ENCODE peak calls at places on chromosomes 12 and 14, in four cellular contexts. One of them, this sample, is unnamed.

GRCh38 chr14:61625171-61625570 is 70.1 kb upstream of the HIF1A start:
- DNase-seq in GM04504: no peak
- DNase-seq in EL: peak; percentile 41
- DNase-seq in transverse colon: no peak
- DNase-seq in this sample: peak; percentile 78

GRCh38 chr14:104968153-104968527 is 10.0 kb downstream of the AHNAK2 start:
- DNase-seq in GM04504: no peak
- DNase-seq in EL: peak; percentile 72
- DNase-seq in transverse colon: peak; percentile 65
- DNase-seq in this sample: peak; percentile 27

GRCh38 chr14:61219256-61219655 is 61.9 kb downstream of the TMEM30B start:
- DNase-seq in GM04504: no peak
- DNase-seq in EL: no peak
- DNase-seq in transverse colon: no peak
- DNase-seq in this sample: no peak

GRCh38 chr14:69818760-69819191 is 21.7 kb upstream of the SLC10A1 start:
- DNase-seq in GM04504: peak; percentile 44
- DNase-seq in EL: peak; percentile 68
- DNase-seq in transverse colon: peak; percentile 19
- DNase-seq in this sample: peak; percentile 78

GRCh38 chr12:127987199-127987901 is 279.6 kb upstream of the TMEM132C start:
- DNase-seq in GM04504: peak; percentile 57
- DNase-seq in EL: peak; percentile 94
- DNase-seq in transverse colon: no peak
- DNase-seq in this sample: peak; percentile 3

GRCh38 chr12:117023998-117024960 is 74.9 kb downstream of the TESC start:
- DNase-seq in GM04504: no peak
- DNase-seq in EL: no peak
- DNase-seq in transverse colon: no peak
- DNase-seq in this sample: no peak

GRCh38 chr12:22230280-22230794 is 104.2 kb downstream of the ST8SIA1 start:
- DNase-seq in GM04504: no peak
- DNase-seq in EL: no peak
- DNase-seq in transverse colon: no peak
- DNase-seq in this sample: peak; percentile 55

GRCh38 chr14:96100171-96101064 is 61.3 kb downstream of the C14orf132 start:
- DNase-seq in GM04504: peak; percentile 52
- DNase-seq in EL: peak; percentile 84
- DNase-seq in transverse colon: peak; percentile 84
- DNase-seq in this sample: peak; percentile 79

GRCh38 chr12:107356266-107356936 is 263.1 kb upstream of the CRY1 start:
- DNase-seq in GM04504: no peak
- DNase-seq in EL: peak; percentile 76
- DNase-seq in transverse colon: no peak
- DNase-seq in this sample: peak; percentile 92

GRCh38 chr12:90940872-90941499 is 14.0 kb downstream of the CCER1 start:
- DNase-seq in GM04504: no peak
- DNase-seq in EL: peak; percentile 61
- DNase-seq in transverse colon: no peak
- DNase-seq in this sample: no peak

GRCh38 chr12:114481200-114481535 is 75.2 kb upstream of the TBX5 start:
- DNase-seq in GM04504: no peak
- DNase-seq in EL: no peak
- DNase-seq in transverse colon: no peak
- DNase-seq in this sample: no peak

GRCh38 chr12:46933947-46934346 is 108.2 kb upstream of the SLC38A4 start:
- DNase-seq in GM04504: no peak
- DNase-seq in EL: peak; percentile 62
- DNase-seq in transverse colon: no peak
- DNase-seq in this sample: peak; percentile 52

GRCh38 chr12:80670214-80670613 is 37.2 kb upstream of the MYF6 start:
- DNase-seq in GM04504: no peak
- DNase-seq in EL: no peak
- DNase-seq in transverse colon: no peak
- DNase-seq in this sample: no peak

GRCh38 chr12:104458645-104459555 is 2.2 kb downstream of the CHST11 start:
- DNase-seq in GM04504: no peak
- DNase-seq in EL: no peak
- DNase-seq in transverse colon: peak; percentile 22
- DNase-seq in this sample: peak; percentile 45

GRCh38 chr12:44227601-44228000 is 391.7 kb downstream of the TMEM117 start:
- DNase-seq in GM04504: peak; percentile 3
- DNase-seq in EL: no peak
- DNase-seq in transverse colon: no peak
- DNase-seq in this sample: no peak

GRCh38 chr12:42589465-42590323 is at the start of gene PRICKLE1:
- DNase-seq in GM04504: peak; percentile 16
- DNase-seq in EL: peak; percentile 60
- DNase-seq in transverse colon: peak; percentile 20
- DNase-seq in this sample: peak; percentile 63

GRCh38 chr14:37195327-37195726 is 2.4 kb upstream of the MIPOL1 start:
- DNase-seq in GM04504: peak; percentile 38
- DNase-seq in EL: peak; percentile 59
- DNase-seq in transverse colon: no peak
- DNase-seq in this sample: peak; percentile 60

GRCh38 chr14:81219821-81220487 is 805 bp downstream of the GTF2A1 start:
- DNase-seq in GM04504: no peak
- DNase-seq in EL: no peak
- DNase-seq in transverse colon: peak; percentile 29
- DNase-seq in this sample: no peak

GRCh38 chr12:34607520-34608195 is 585.4 kb downstream of the ALG10 start:
- DNase-seq in GM04504: no peak
- DNase-seq in EL: no peak
- DNase-seq in transverse colon: no peak
- DNase-seq in this sample: no peak

GRCh38 chr14:36659822-36660735 is 1.6 kb upstream of the PAX9 start:
- DNase-seq in GM04504: no peak
- DNase-seq in EL: no peak
- DNase-seq in transverse colon: no peak
- DNase-seq in this sample: no peak